ENCODE peak calls at places on chromosomes 1 and 21, in five cellular contexts. One of them, this sample, is unnamed.

GRCh38 chr1:109828756-109829505 is 65.2 kb upstream of the EPS8L3 start:
- DNase-seq in HL-60: no peak
- DNase-seq in B cell: no peak
- DNase-seq in fibroblast of pulmonary artery: no peak
- DNase-seq in WTC11: no peak
- DNase-seq in this sample: no peak

GRCh38 chr1:228174482-228175315 is 9.1 kb downstream of the IBA57 start:
- DNase-seq in fibroblast of pulmonary artery: no peak
- DNase-seq in WTC11: peak; percentile 62
- DNase-seq in HL-60: no peak
- DNase-seq in B cell: peak; percentile 53
- DNase-seq in this sample: no peak

GRCh38 chr1:183331095-183331742 is 87.0 kb downstream of the NMNAT2 start:
- DNase-seq in WTC11: peak; percentile 53
- DNase-seq in fibroblast of pulmonary artery: no peak
- DNase-seq in HL-60: no peak
- DNase-seq in B cell: no peak
- DNase-seq in this sample: no peak

GRCh38 chr1:234699795-234700665 is 90.1 kb upstream of the IRF2BP2 start:
- DNase-seq in B cell: no peak
- DNase-seq in fibroblast of pulmonary artery: peak; percentile 52
- DNase-seq in HL-60: no peak
- DNase-seq in WTC11: no peak
- DNase-seq in this sample: peak; percentile 68

GRCh38 chr1:15836772-15837669 is 10.5 kb upstream of the SPEN start:
- DNase-seq in WTC11: peak; percentile 54
- DNase-seq in B cell: peak; percentile 84
- DNase-seq in fibroblast of pulmonary artery: no peak
- DNase-seq in HL-60: peak; percentile 68
- DNase-seq in this sample: peak; percentile 66

GRCh38 chr1:101101362-101101761 is 75.8 kb upstream of the DPH5 start:
- DNase-seq in B cell: no peak
- DNase-seq in WTC11: no peak
- DNase-seq in HL-60: no peak
- DNase-seq in fibroblast of pulmonary artery: peak; percentile 61
- DNase-seq in this sample: no peak

GRCh38 chr1:234780112-234780511 is 170.1 kb upstream of the IRF2BP2 start:
- DNase-seq in HL-60: no peak
- DNase-seq in fibroblast of pulmonary artery: no peak
- DNase-seq in WTC11: no peak
- DNase-seq in B cell: no peak
- DNase-seq in this sample: no peak

GRCh38 chr1:16187748-16188401 is 24.6 kb downstream of the ARHGEF19 start:
- DNase-seq in fibroblast of pulmonary artery: peak; percentile 79
- DNase-seq in B cell: peak; percentile 83
- DNase-seq in WTC11: peak; percentile 85
- DNase-seq in HL-60: no peak
- DNase-seq in this sample: peak; percentile 86

GRCh38 chr21:33789697-33790096 is 125.9 kb downstream of the ATP5PO start:
- DNase-seq in fibroblast of pulmonary artery: peak; percentile 72
- DNase-seq in WTC11: no peak
- DNase-seq in HL-60: no peak
- DNase-seq in B cell: no peak
- DNase-seq in this sample: no peak

GRCh38 chr1:99820546-99820945 is 29.6 kb upstream of the AGL start:
- DNase-seq in WTC11: no peak
- DNase-seq in HL-60: no peak
- DNase-seq in fibroblast of pulmonary artery: no peak
- DNase-seq in B cell: no peak
- DNase-seq in this sample: peak; percentile 29

GRCh38 chr21:25735895-25736597 is 1.3 kb downstream of the GABPA start:
- DNase-seq in B cell: no peak
- DNase-seq in fibroblast of pulmonary artery: peak; percentile 52
- DNase-seq in WTC11: no peak
- DNase-seq in HL-60: no peak
- DNase-seq in this sample: no peak

GRCh38 chr1:12376236-12377064 is 146.6 kb downstream of the VPS13D start:
- DNase-seq in WTC11: no peak
- DNase-seq in HL-60: peak; percentile 40
- DNase-seq in B cell: no peak
- DNase-seq in fibroblast of pulmonary artery: peak; percentile 32
- DNase-seq in this sample: no peak

GRCh38 chr1:231750818-231751623 is 124.4 kb downstream of the DISC1 start:
- DNase-seq in B cell: no peak
- DNase-seq in fibroblast of pulmonary artery: no peak
- DNase-seq in WTC11: no peak
- DNase-seq in HL-60: peak; percentile 67
- DNase-seq in this sample: no peak

GRCh38 chr1:151596166-151596933 is 15.5 kb upstream of the SNX27 start:
- DNase-seq in B cell: no peak
- DNase-seq in WTC11: no peak
- DNase-seq in HL-60: no peak
- DNase-seq in fibroblast of pulmonary artery: peak; percentile 43
- DNase-seq in this sample: no peak

GRCh38 chr21:26147535-26147934 is 23.0 kb downstream of the APP start:
- DNase-seq in B cell: no peak
- DNase-seq in HL-60: no peak
- DNase-seq in WTC11: no peak
- DNase-seq in fibroblast of pulmonary artery: no peak
- DNase-seq in this sample: no peak

GRCh38 chr1:96730574-96731298 is 9.2 kb downstream of the PTBP2 start:
- DNase-seq in HL-60: no peak
- DNase-seq in B cell: no peak
- DNase-seq in fibroblast of pulmonary artery: peak; percentile 28
- DNase-seq in WTC11: no peak
- DNase-seq in this sample: no peak

GRCh38 chr1:32150847-32151246 is 28.6 kb upstream of the TXLNA start:
- DNase-seq in WTC11: no peak
- DNase-seq in B cell: no peak
- DNase-seq in HL-60: no peak
- DNase-seq in fibroblast of pulmonary artery: no peak
- DNase-seq in this sample: no peak

GRCh38 chr21:45186709-45187108 is 101.0 kb downstream of the POFUT2 start:
- DNase-seq in HL-60: no peak
- DNase-seq in WTC11: no peak
- DNase-seq in fibroblast of pulmonary artery: no peak
- DNase-seq in B cell: no peak
- DNase-seq in this sample: no peak

GRCh38 chr1:12434174-12434573 is 183.8 kb downstream of the DHRS3 start:
- DNase-seq in WTC11: no peak
- DNase-seq in fibroblast of pulmonary artery: peak; percentile 56
- DNase-seq in HL-60: no peak
- DNase-seq in B cell: no peak
- DNase-seq in this sample: peak; percentile 15

DNA sequence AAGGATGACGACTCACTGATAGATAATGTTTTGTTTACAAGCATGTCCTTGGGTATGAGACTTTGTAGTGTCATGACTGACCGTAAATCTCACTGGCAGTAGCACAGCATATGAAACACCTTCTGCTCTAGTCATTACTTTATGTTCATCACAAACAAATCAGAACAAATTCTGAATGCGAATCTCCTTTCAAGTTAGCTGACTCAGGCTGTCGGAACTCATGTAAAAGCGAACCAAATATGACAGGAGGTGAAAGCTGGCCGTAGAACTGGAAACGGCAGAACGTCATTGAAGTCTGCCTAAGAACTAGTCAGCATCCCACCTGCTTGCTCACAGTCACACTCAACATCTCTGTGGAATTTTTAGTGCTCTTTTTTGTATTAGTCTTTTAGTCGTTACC is 143.9 kb downstream of the RGS7 start:
- DNase-seq in HL-60: no peak
- DNase-seq in B cell: no peak
- DNase-seq in WTC11: no peak
- DNase-seq in fibroblast of pulmonary artery: no peak
- DNase-seq in this sample: no peak
- TF ChIP-seq CTCF in HL-60: no peak
- TF ChIP-seq CTCF in B cell: no peak
- TF ChIP-seq CTCF in WTC11: no peak
- TF ChIP-seq CTCF in fibroblast of pulmonary artery: no peak
- TF ChIP-seq CTCF in this sample: no peak

DNA sequence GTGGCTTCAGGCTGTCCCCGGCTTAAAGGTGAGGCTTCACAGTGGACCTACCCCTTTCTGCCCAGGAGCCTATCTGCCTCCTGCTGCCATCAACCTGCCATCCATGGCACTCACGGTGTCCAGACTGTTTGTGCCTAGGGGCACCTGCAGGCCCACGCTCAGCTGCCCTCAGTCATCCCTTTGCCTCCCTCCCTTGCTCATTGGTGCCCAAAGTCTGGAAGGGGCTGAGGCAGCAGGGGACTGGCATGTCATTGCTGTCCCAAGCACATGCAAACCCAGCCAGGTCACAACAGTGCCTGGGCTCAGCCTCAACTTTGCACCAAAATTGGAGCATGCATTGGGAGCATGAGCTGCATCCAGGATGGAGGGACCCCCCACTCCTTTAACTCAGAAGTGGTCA is 1142.7 kb upstream of the NCAM2 start:
- DNase-seq in B cell: no peak
- DNase-seq in HL-60: no peak
- DNase-seq in WTC11: no peak
- DNase-seq in fibroblast of pulmonary artery: no peak
- DNase-seq in this sample: no peak
- TF ChIP-seq CTCF in B cell: no peak
- TF ChIP-seq CTCF in HL-60: no peak
- TF ChIP-seq CTCF in WTC11: no peak
- TF ChIP-seq CTCF in fibroblast of pulmonary artery: no peak
- TF ChIP-seq CTCF in this sample: no peak

DNA sequence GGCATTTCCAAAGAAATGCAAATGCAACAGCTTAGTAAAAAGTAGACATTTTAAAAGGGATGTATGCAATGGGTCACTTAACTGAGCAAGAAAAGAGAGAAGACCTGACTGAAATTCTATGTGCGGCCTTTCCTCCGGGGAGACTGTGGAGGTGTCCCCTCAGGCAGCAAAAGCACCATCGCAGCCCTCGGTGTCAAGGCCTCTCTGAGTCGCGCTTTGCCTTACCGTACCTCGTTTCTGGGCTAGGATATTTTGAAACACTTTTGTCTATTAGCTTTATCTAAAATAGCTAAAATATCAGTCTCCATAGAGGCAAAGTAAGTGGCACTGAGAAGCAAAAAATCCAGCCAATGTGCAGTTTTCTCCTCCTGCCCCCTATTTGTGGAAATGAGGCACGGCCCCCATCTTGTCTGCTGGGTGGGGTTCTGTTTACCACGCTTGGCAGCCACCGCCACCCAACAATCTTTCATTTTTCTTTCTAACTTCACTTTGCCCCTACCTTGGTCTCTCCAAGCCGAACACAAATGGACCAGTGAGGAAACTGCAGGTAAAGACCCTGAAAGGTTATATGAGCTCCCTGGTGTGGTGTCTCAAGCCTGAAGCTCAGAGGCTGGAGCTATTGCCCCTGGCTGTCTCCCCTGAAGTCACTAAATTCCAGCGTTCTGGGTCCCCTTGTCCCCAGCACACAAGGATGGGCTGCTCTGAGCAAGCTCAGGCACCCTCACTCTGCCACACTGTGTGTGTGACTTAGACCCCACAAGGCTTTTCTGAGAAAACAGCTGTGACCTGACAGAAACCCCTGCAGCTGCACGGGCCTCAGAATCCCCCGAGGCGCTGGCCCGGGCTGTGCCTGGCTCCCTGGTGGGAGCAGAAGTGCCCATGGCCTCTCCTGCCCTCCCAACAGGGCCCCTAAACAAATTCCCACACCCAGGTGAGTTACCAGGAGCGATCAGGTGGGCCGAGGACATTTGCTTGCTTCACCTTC is 1.6 kb downstream of the CD247 start:
- DNase-seq in fibroblast of pulmonary artery: no peak
- DNase-seq in WTC11: no peak
- DNase-seq in HL-60: no peak
- DNase-seq in B cell: no peak
- DNase-seq in this sample: no peak
- TF ChIP-seq CTCF in fibroblast of pulmonary artery: no peak
- TF ChIP-seq CTCF in WTC11: no peak
- TF ChIP-seq CTCF in HL-60: no peak
- TF ChIP-seq CTCF in B cell: no peak
- TF ChIP-seq CTCF in this sample: no peak

GRCh38 chr1:195717651-195718050 is 890.6 kb downstream of the KCNT2 start:
- DNase-seq in WTC11: no peak
- DNase-seq in fibroblast of pulmonary artery: peak; percentile 27
- DNase-seq in HL-60: no peak
- DNase-seq in B cell: no peak
- DNase-seq in this sample: no peak
- TF ChIP-seq CTCF in WTC11: no peak
- TF ChIP-seq CTCF in fibroblast of pulmonary artery: peak; percentile 48
- TF ChIP-seq CTCF in HL-60: no peak
- TF ChIP-seq CTCF in B cell: no peak
- TF ChIP-seq CTCF in this sample: no peak

GRCh38 chr1:176957603-176958002 is 206.9 kb downstream of the ASTN1 start:
- DNase-seq in WTC11: no peak
- DNase-seq in fibroblast of pulmonary artery: no peak
- DNase-seq in B cell: no peak
- DNase-seq in HL-60: no peak
- DNase-seq in this sample: no peak

GRCh38 chr1:176949033-176949662 is 215.4 kb downstream of the ASTN1 start:
- DNase-seq in B cell: no peak
- DNase-seq in HL-60: peak; percentile 7
- DNase-seq in WTC11: peak; percentile 92
- DNase-seq in fibroblast of pulmonary artery: peak; percentile 46
- DNase-seq in this sample: peak; percentile 40

GRCh38 chr1:176959461-176959860 is 205.1 kb downstream of the ASTN1 start:
- DNase-seq in fibroblast of pulmonary artery: no peak
- DNase-seq in HL-60: no peak
- DNase-seq in WTC11: no peak
- DNase-seq in B cell: no peak
- DNase-seq in this sample: no peak

GRCh38 chr1:176950736-176951308 is 213.7 kb downstream of the ASTN1 start:
- DNase-seq in fibroblast of pulmonary artery: no peak
- DNase-seq in HL-60: no peak
- DNase-seq in WTC11: peak; percentile 13
- DNase-seq in B cell: no peak
- DNase-seq in this sample: no peak

GRCh38 chr1:176954242-176954641 is 210.3 kb downstream of the ASTN1 start:
- DNase-seq in WTC11: no peak
- DNase-seq in fibroblast of pulmonary artery: peak; percentile 4
- DNase-seq in HL-60: no peak
- DNase-seq in B cell: no peak
- DNase-seq in this sample: no peak
- TF ChIP-seq CTCF in WTC11: peak; percentile 26
- TF ChIP-seq CTCF in fibroblast of pulmonary artery: peak; percentile 11
- TF ChIP-seq CTCF in HL-60: no peak
- TF ChIP-seq CTCF in B cell: no peak
- TF ChIP-seq CTCF in this sample: no peak